ENCODE peak calls at places on chromosomes 7 and 10, in six cellular contexts. One of them, this sample, is unnamed.

GRCh38 chr10:11886851-11887250 is 63.7 kb downstream of the PROSER2 start:
- DNase-seq in A549: peak; percentile 33
- DNase-seq in sigmoid colon: no peak
- DNase-seq in tibial nerve: no peak
- DNase-seq in ovary: no peak
- DNase-seq in K562: no peak
- DNase-seq in this sample: no peak

GRCh38 chr10:452512-453504 is 236.7 kb downstream of the DIP2C start:
- DNase-seq in sigmoid colon: peak; percentile 82
- DNase-seq in K562: no peak
- DNase-seq in tibial nerve: no peak
- DNase-seq in ovary: no peak
- DNase-seq in A549: no peak
- DNase-seq in this sample: no peak

GRCh38 chr7:5646846-5647245 is 134.6 kb downstream of the RNF216 start:
- DNase-seq in A549: no peak
- DNase-seq in tibial nerve: no peak
- DNase-seq in sigmoid colon: no peak
- DNase-seq in ovary: no peak
- DNase-seq in K562: no peak
- DNase-seq in this sample: no peak

GRCh38 chr10:95864906-95865813 is 42.6 kb upstream of the CC2D2B start:
- DNase-seq in ovary: no peak
- DNase-seq in tibial nerve: peak; percentile 21
- DNase-seq in sigmoid colon: no peak
- DNase-seq in K562: peak; percentile 59
- DNase-seq in A549: peak; percentile 67
- DNase-seq in this sample: no peak

GRCh38 chr7:36895112-36895511 is 170.8 kb upstream of the AOAH start:
- DNase-seq in A549: no peak
- DNase-seq in ovary: no peak
- DNase-seq in sigmoid colon: no peak
- DNase-seq in tibial nerve: no peak
- DNase-seq in K562: no peak
- DNase-seq in this sample: no peak

GRCh38 chr7:152511736-152512135 is 75.9 kb upstream of the KMT2C start:
- DNase-seq in ovary: no peak
- DNase-seq in A549: peak; percentile 31
- DNase-seq in K562: no peak
- DNase-seq in sigmoid colon: no peak
- DNase-seq in tibial nerve: no peak
- DNase-seq in this sample: no peak

GRCh38 chr10:73106301-73106700 is 4.0 kb upstream of the NUDT13 start:
- DNase-seq in tibial nerve: no peak
- DNase-seq in A549: no peak
- DNase-seq in sigmoid colon: no peak
- DNase-seq in K562: no peak
- DNase-seq in ovary: no peak
- DNase-seq in this sample: no peak

GRCh38 chr7:93836111-93836510 is 54.4 kb downstream of the TFPI2 start:
- DNase-seq in sigmoid colon: no peak
- DNase-seq in A549: no peak
- DNase-seq in ovary: no peak
- DNase-seq in K562: no peak
- DNase-seq in tibial nerve: no peak
- DNase-seq in this sample: no peak

GRCh38 chr10:51804861-51805260 is 105.5 kb upstream of the CSTF2T start:
- DNase-seq in K562: no peak
- DNase-seq in tibial nerve: no peak
- DNase-seq in ovary: no peak
- DNase-seq in A549: no peak
- DNase-seq in sigmoid colon: no peak
- DNase-seq in this sample: no peak

GRCh38 chr7:155796381-155797261 is 15.6 kb downstream of the SHH start:
- DNase-seq in sigmoid colon: no peak
- DNase-seq in ovary: no peak
- DNase-seq in A549: peak; percentile 48
- DNase-seq in tibial nerve: peak; percentile 50
- DNase-seq in K562: peak; percentile 80
- DNase-seq in this sample: peak; percentile 71

GRCh38 chr7:142603870-142604448 is 145.3 kb upstream of the PRSS1 start:
- DNase-seq in tibial nerve: peak; percentile 69
- DNase-seq in ovary: no peak
- DNase-seq in K562: peak; percentile 75
- DNase-seq in sigmoid colon: no peak
- DNase-seq in A549: peak; percentile 66
- DNase-seq in this sample: no peak

DNA sequence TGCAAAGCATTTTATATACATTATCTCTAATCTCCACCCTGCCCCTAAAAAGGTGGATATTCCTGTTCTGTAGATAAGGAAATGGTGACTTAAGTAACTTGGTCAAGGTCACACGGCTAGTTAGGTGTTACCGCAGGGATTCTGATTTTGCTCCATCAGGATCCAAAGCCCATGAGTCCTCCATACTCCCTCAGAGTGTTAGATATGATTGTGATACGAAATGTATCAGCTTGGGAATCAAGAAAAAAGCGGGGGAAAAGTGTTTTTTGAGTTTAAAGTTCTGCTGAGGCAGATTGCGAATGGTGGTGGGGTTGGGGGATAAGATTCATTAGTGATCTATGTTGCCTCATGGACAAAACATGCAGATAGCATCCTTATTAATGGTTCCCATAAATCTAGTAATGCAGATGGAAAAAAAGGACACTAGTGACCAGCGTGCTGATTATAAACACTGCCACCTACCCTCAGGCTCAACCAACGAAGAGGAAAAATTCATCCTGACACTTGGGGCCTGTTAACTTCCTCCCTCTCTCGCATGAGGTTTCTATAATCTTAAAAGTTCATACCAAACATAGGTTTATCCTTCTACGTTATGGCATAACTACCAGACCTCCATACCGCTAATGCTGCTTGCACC is 2.3 kb downstream of the ICA1 start:
- DNase-seq in tibial nerve: no peak
- DNase-seq in ovary: no peak
- DNase-seq in K562: no peak
- DNase-seq in A549: no peak
- DNase-seq in sigmoid colon: no peak
- DNase-seq in this sample: no peak
- H3K4me1 ChIP-seq in tibial nerve: no peaks in the 10 kb centered on the region
- H3K4me1 ChIP-seq in ovary: no peaks in the 10 kb centered on the region
- H3K4me1 ChIP-seq in K562: peaks cover 10% of the 10 kb centered on the region
- H3K4me1 ChIP-seq in A549: no peaks in the 10 kb centered on the region
- H3K4me1 ChIP-seq in sigmoid colon: peaks cover 14% of the 10 kb centered on the region
- H3K4me1 ChIP-seq in this sample: peaks cover 11% of the 10 kb centered on the region

DNA sequence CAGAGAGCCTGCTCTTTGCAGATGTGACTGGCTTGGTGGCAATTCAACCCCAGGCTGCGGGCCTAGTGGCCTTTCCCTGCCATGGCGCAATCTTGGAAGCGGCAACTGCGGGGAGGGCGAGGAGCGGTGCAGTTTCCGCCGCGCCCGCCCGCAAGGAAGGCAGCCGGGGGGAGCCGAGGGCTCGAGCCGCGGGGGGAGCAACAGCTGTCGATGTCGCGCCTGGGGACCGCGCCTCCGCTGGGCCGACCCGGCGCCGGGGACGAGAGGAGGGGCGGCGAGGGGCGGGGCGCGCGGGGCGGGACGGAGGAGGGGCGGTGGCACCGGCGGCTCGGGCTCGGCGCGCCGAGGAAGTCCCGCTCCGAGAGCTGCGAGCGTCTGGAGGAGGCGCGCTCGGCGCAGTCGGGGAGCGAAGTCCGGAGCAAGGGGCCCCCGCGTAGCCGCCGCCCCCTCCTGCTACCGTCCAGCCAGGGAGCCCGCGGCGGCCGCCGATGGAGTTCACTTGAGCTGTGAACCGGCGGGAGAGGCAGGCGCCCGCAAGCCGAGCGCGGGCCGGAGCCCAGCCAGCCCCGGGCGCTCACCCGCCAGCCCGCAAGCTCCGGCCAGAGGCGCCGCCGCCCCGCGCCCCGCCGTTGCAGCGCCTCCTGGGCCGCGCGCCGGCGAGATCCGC is 438.1 kb upstream of the GALNT17 start:
- DNase-seq in K562: no peak
- DNase-seq in ovary: peak; percentile 67
- DNase-seq in A549: peak; percentile 38
- DNase-seq in tibial nerve: peak; percentile 48
- DNase-seq in sigmoid colon: peak; percentile 77
- DNase-seq in this sample: peak; percentile 71
- TF ChIP-seq EP300 in K562: no peak
- TF ChIP-seq EP300 in ovary: no peak
- TF ChIP-seq EP300 in A549: no peak
- TF ChIP-seq EP300 in tibial nerve: no peak
- TF ChIP-seq EP300 in sigmoid colon: no peak
- TF ChIP-seq EP300 in this sample: no peak

DNA sequence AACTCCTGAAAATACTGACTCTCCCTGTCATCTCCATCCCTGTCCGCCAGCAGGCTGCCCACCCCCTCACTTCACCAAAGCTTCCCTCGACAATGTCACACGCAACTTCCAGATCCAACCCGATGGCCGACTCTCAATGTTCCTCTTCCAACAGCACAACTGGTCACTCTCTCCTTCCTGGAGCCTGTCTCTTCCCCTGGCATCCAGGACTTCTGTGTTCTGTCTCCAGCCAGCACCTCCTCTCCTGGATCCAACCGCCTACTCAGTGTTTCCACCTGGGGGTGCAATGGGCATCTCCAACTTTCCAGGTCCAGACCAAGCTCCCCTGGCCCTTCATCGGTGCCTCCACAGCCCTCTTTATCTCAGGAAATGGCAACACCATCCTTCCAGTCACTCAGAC is 8.6 kb downstream of the CPA5 start:
- DNase-seq in ovary: no peak
- DNase-seq in A549: no peak
- DNase-seq in K562: no peak
- DNase-seq in sigmoid colon: no peak
- DNase-seq in tibial nerve: no peak
- DNase-seq in this sample: peak; percentile 10
- H3K4me1 ChIP-seq in ovary: peaks cover 21% of the 10 kb centered on the region
- H3K4me1 ChIP-seq in A549: peaks cover 29% of the 10 kb centered on the region
- H3K4me1 ChIP-seq in K562: no peaks in the 10 kb centered on the region
- H3K4me1 ChIP-seq in sigmoid colon: peaks cover 15% of the 10 kb centered on the region
- H3K4me1 ChIP-seq in tibial nerve: no peaks in the 10 kb centered on the region
- H3K4me1 ChIP-seq in this sample: peaks cover 4% of the 10 kb centered on the region

DNA sequence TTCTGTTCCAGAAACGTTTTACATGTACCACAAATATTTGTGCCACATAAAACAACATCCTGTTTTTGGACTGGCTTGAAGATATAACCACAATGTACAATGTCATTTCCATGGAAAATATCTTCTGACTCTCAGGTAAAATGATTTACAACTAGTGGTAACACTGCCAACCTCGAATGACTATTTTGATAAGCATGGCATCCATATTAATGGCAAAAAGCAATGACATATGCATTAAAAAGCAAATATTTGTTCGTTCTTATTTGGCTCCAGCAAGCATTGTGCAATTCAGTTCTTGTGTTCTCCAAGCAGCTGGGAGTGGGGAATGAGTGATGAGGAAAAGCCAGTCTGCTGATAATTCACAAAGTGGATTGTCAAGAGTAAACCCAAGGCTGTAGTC is 289.0 kb downstream of the PLXDC2 start:
- DNase-seq in K562: no peak
- DNase-seq in ovary: no peak
- DNase-seq in sigmoid colon: no peak
- DNase-seq in A549: no peak
- DNase-seq in tibial nerve: no peak
- DNase-seq in this sample: no peak
- TF ChIP-seq EP300 in K562: no peak
- TF ChIP-seq EP300 in ovary: no peak
- TF ChIP-seq EP300 in sigmoid colon: no peak
- TF ChIP-seq EP300 in A549: no peak
- TF ChIP-seq EP300 in tibial nerve: no peak
- TF ChIP-seq EP300 in this sample: no peak

DNA sequence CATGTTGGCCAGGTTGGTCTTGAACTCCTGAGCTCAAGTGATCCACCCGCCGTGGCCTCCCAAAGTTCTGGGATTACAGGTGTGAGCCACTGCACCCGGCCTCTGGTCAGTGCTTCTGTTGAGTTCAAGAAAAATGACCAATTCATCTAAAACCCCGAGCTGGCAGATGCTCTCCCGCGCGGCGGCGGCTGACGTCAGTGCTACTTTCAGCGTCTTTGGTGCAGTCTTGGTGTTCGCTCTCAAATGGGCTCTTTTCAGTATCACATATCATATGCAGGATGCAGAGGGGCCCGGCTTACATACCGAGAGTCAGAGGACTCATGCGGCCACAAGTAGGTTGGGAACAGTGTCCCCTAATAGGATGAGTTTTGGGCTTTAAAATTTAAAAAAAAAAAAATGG is 125.9 kb downstream of the CUX1 start:
- DNase-seq in K562: no peak
- DNase-seq in A549: no peak
- DNase-seq in sigmoid colon: peak; percentile 57
- DNase-seq in ovary: no peak
- DNase-seq in tibial nerve: no peak
- DNase-seq in this sample: no peak
- H3K4me1 ChIP-seq in K562: peaks cover 33% of the 10 kb centered on the region
- H3K4me1 ChIP-seq in A549: peaks cover 56% of the 10 kb centered on the region
- H3K4me1 ChIP-seq in sigmoid colon: peaks cover 70% of the 10 kb centered on the region
- H3K4me1 ChIP-seq in ovary: peaks cover 19% of the 10 kb centered on the region
- H3K4me1 ChIP-seq in tibial nerve: no peaks in the 10 kb centered on the region
- H3K4me1 ChIP-seq in this sample: peaks cover 22% of the 10 kb centered on the region

GRCh38 chr7:119737390-119737789 is 535.6 kb upstream of the KCND2 start:
- DNase-seq in ovary: no peak
- DNase-seq in A549: no peak
- DNase-seq in K562: no peak
- DNase-seq in sigmoid colon: no peak
- DNase-seq in tibial nerve: no peak
- DNase-seq in this sample: no peak
- TF ChIP-seq EP300 in ovary: no peak
- TF ChIP-seq EP300 in A549: no peak
- TF ChIP-seq EP300 in K562: no peak
- TF ChIP-seq EP300 in sigmoid colon: no peak
- TF ChIP-seq EP300 in tibial nerve: no peak
- TF ChIP-seq EP300 in this sample: no peak

GRCh38 chr7:129041142-129041928 is 13.6 kb downstream of the TNPO3 start:
- DNase-seq in A549: no peak
- DNase-seq in tibial nerve: no peak
- DNase-seq in sigmoid colon: no peak
- DNase-seq in K562: no peak
- DNase-seq in ovary: no peak
- DNase-seq in this sample: no peak
- H3K4me1 ChIP-seq in A549: no peaks in the 10 kb centered on the region
- H3K4me1 ChIP-seq in tibial nerve: no peaks in the 10 kb centered on the region
- H3K4me1 ChIP-seq in sigmoid colon: no peaks in the 10 kb centered on the region
- H3K4me1 ChIP-seq in K562: no peaks in the 10 kb centered on the region
- H3K4me1 ChIP-seq in ovary: peaks cover 5% of the 10 kb centered on the region
- H3K4me1 ChIP-seq in this sample: peaks cover 20% of the 10 kb centered on the region

This sample was measured in upper lobe of left lung.